ENCODE peak calls at places on chromosomes 13 and 19, in seven cellular contexts. One of them, this sample, is unnamed.

GRCh38 chr19:7699422-7700127 is 2.4 kb downstream of the FCER2 start:
- DNase-seq in HepG2: no peak
- DNase-seq in H1: no peak
- DNase-seq in HCT116: no peak
- DNase-seq in SK-N-SH: no peak
- DNase-seq in GM12878: peak
- DNase-seq in K562: peak
- DNase-seq in this sample: no peak

GRCh38 chr19:47623151-47623920 is 14.4 kb downstream of the BICRA start:
- DNase-seq in HepG2: no peak
- DNase-seq in H1: no peak
- DNase-seq in HCT116: no peak
- DNase-seq in SK-N-SH: no peak
- DNase-seq in GM12878: no peak
- DNase-seq in K562: no peak
- DNase-seq in this sample: no peak

GRCh38 chr13:79194272-79194671 is 211.8 kb downstream of the RBM26 start:
- DNase-seq in HepG2: no peak
- DNase-seq in H1: no peak
- DNase-seq in HCT116: no peak
- DNase-seq in SK-N-SH: no peak
- DNase-seq in GM12878: peak
- DNase-seq in K562: no peak
- DNase-seq in this sample: no peak

GRCh38 chr13:28110414-28110813 is 10.0 kb upstream of the FLT3 start:
- DNase-seq in HepG2: no peak
- DNase-seq in H1: no peak
- DNase-seq in HCT116: no peak
- DNase-seq in SK-N-SH: no peak
- DNase-seq in GM12878: no peak
- DNase-seq in K562: no peak
- DNase-seq in this sample: no peak

GRCh38 chr19:53958168-53958571 is 4.6 kb upstream of the CACNG8 start:
- DNase-seq in HepG2: no peak
- DNase-seq in H1: no peak
- DNase-seq in HCT116: no peak
- DNase-seq in SK-N-SH: peak
- DNase-seq in GM12878: no peak
- DNase-seq in K562: no peak
- DNase-seq in this sample: no peak

GRCh38 chr13:109145631-109146030 is 516.2 kb downstream of the MYO16 start:
- DNase-seq in HepG2: peak
- DNase-seq in H1: no peak
- DNase-seq in HCT116: peak
- DNase-seq in SK-N-SH: peak
- DNase-seq in GM12878: no peak
- DNase-seq in K562: peak
- DNase-seq in this sample: peak

GRCh38 chr19:29287061-29287460 is 74.1 kb upstream of the UQCRFS1 start:
- DNase-seq in HepG2: no peak
- DNase-seq in H1: no peak
- DNase-seq in HCT116: no peak
- DNase-seq in SK-N-SH: peak
- DNase-seq in GM12878: no peak
- DNase-seq in K562: no peak
- DNase-seq in this sample: no peak

GRCh38 chr19:12669272-12670158 is 2.9 kb downstream of the WDR83 start:
- DNase-seq in HepG2: peak
- DNase-seq in H1: no peak
- DNase-seq in HCT116: peak
- DNase-seq in SK-N-SH: peak
- DNase-seq in GM12878: peak
- DNase-seq in K562: peak
- DNase-seq in this sample: peak

GRCh38 chr19:13207237-13208130 is 57.3 kb downstream of the IER2 start:
- DNase-seq in HepG2: no peak
- DNase-seq in H1: no peak
- DNase-seq in HCT116: no peak
- DNase-seq in SK-N-SH: no peak
- DNase-seq in GM12878: no peak
- DNase-seq in K562: no peak
- DNase-seq in this sample: no peak

GRCh38 chr13:99398916-99399622 is 91.9 kb upstream of the GPR183 start:
- DNase-seq in HepG2: no peak
- DNase-seq in H1: no peak
- DNase-seq in HCT116: no peak
- DNase-seq in SK-N-SH: no peak
- DNase-seq in GM12878: no peak
- DNase-seq in K562: no peak
- DNase-seq in this sample: no peak

GRCh38 chr19:49019242-49019932 is 2.5 kb upstream of the LHB start:
- DNase-seq in HepG2: peak
- DNase-seq in H1: peak
- DNase-seq in HCT116: peak
- DNase-seq in SK-N-SH: peak
- DNase-seq in GM12878: no peak
- DNase-seq in K562: peak
- DNase-seq in this sample: peak

GRCh38 chr13:25803626-25804025 is 248.2 kb downstream of the SHISA2 start:
- DNase-seq in HepG2: no peak
- DNase-seq in H1: no peak
- DNase-seq in HCT116: no peak
- DNase-seq in SK-N-SH: no peak
- DNase-seq in GM12878: no peak
- DNase-seq in K562: no peak
- DNase-seq in this sample: no peak

GRCh38 chr19:7931221-7932061 is 5.5 kb upstream of the CTXN1 start:
- DNase-seq in HepG2: no peak
- DNase-seq in H1: no peak
- DNase-seq in HCT116: no peak
- DNase-seq in SK-N-SH: no peak
- DNase-seq in GM12878: no peak
- DNase-seq in K562: no peak
- DNase-seq in this sample: no peak

GRCh38 chr13:71034018-71034417 is 833.0 kb downstream of the DACH1 start:
- DNase-seq in HepG2: no peak
- DNase-seq in H1: no peak
- DNase-seq in HCT116: no peak
- DNase-seq in SK-N-SH: no peak
- DNase-seq in GM12878: no peak
- DNase-seq in K562: no peak
- DNase-seq in this sample: no peak

GRCh38 chr19:49712397-49712859 is 21.5 kb downstream of the CPT1C start:
- DNase-seq in HepG2: peak
- DNase-seq in H1: peak
- DNase-seq in HCT116: peak
- DNase-seq in SK-N-SH: peak
- DNase-seq in GM12878: no peak
- DNase-seq in K562: peak
- DNase-seq in this sample: no peak

GRCh38 chr19:20359933-20360720 is 193.1 kb downstream of the ZNF486 start:
- DNase-seq in HepG2: no peak
- DNase-seq in H1: no peak
- DNase-seq in HCT116: no peak
- DNase-seq in SK-N-SH: peak
- DNase-seq in GM12878: no peak
- DNase-seq in K562: no peak
- DNase-seq in this sample: no peak

GRCh38 chr19:37979547-37980082 is 72.6 kb downstream of the SIPA1L3 start:
- DNase-seq in HepG2: peak
- DNase-seq in H1: no peak
- DNase-seq in HCT116: no peak
- DNase-seq in SK-N-SH: peak
- DNase-seq in GM12878: peak
- DNase-seq in K562: no peak
- DNase-seq in this sample: no peak

GRCh38 chr19:48795855-48796142 is 15.0 kb downstream of the BCAT2 start:
- DNase-seq in HepG2: no peak
- DNase-seq in H1: no peak
- DNase-seq in HCT116: no peak
- DNase-seq in SK-N-SH: no peak
- DNase-seq in GM12878: no peak
- DNase-seq in K562: peak
- DNase-seq in this sample: no peak

GRCh38 chr19:18390075-18390909 is 4.3 kb downstream of the GDF15 start:
- DNase-seq in HepG2: no peak
- DNase-seq in H1: no peak
- DNase-seq in HCT116: no peak
- DNase-seq in SK-N-SH: no peak
- DNase-seq in GM12878: no peak
- DNase-seq in K562: no peak
- DNase-seq in this sample: no peak

GRCh38 chr13:35343417-35343816 is 133.1 kb downstream of the MAB21L1 start:
- DNase-seq in HepG2: no peak
- DNase-seq in H1: no peak
- DNase-seq in HCT116: no peak
- DNase-seq in SK-N-SH: no peak
- DNase-seq in GM12878: no peak
- DNase-seq in K562: no peak
- DNase-seq in this sample: no peak

GRCh38 chr13:20514866-20515265 is 10.8 kb downstream of the CRYL1 start:
- DNase-seq in HepG2: no peak
- DNase-seq in H1: no peak
- DNase-seq in HCT116: no peak
- DNase-seq in SK-N-SH: no peak
- DNase-seq in GM12878: no peak
- DNase-seq in K562: no peak
- DNase-seq in this sample: no peak

GRCh38 chr13:26540319-26540718 is 17.2 kb upstream of the WASF3 start:
- DNase-seq in HepG2: no peak
- DNase-seq in H1: no peak
- DNase-seq in HCT116: no peak
- DNase-seq in SK-N-SH: peak
- DNase-seq in GM12878: no peak
- DNase-seq in K562: no peak
- DNase-seq in this sample: no peak

GRCh38 chr13:109163052-109163413 is 533.6 kb downstream of the MYO16 start:
- DNase-seq in HepG2: no peak
- DNase-seq in H1: no peak
- DNase-seq in HCT116: no peak
- DNase-seq in SK-N-SH: no peak
- DNase-seq in GM12878: no peak
- DNase-seq in K562: no peak
- DNase-seq in this sample: no peak

GRCh38 chr13:42959615-42960014 is 32.4 kb downstream of the EPSTI1 start:
- DNase-seq in HepG2: no peak
- DNase-seq in H1: no peak
- DNase-seq in HCT116: no peak
- DNase-seq in SK-N-SH: no peak
- DNase-seq in GM12878: no peak
- DNase-seq in K562: no peak
- DNase-seq in this sample: no peak

GRCh38 chr19:5487222-5487621 is 32.0 kb downstream of the ZNRF4 start:
- DNase-seq in HepG2: no peak
- DNase-seq in H1: no peak
- DNase-seq in HCT116: no peak
- DNase-seq in SK-N-SH: no peak
- DNase-seq in GM12878: no peak
- DNase-seq in K562: no peak
- DNase-seq in this sample: peak

GRCh38 chr19:45508931-45509691 is 1.8 kb downstream of the VASP start:
- DNase-seq in HepG2: peak
- DNase-seq in H1: no peak
- DNase-seq in HCT116: no peak
- DNase-seq in SK-N-SH: peak
- DNase-seq in GM12878: peak
- DNase-seq in K562: peak
- DNase-seq in this sample: peak
- TF ChIP-seq JUND in HepG2: no peak
- TF ChIP-seq JUND in H1: no peak
- TF ChIP-seq JUND in HCT116: no peak
- TF ChIP-seq JUND in SK-N-SH: no peak
- TF ChIP-seq JUND in GM12878: no peak
- TF ChIP-seq JUND in K562: no peak
- TF ChIP-seq JUND in this sample: no peak

GRCh38 chr13:80337706-80338105 is 3.2 kb downstream of the SPRY2 start:
- DNase-seq in HepG2: no peak
- DNase-seq in H1: no peak
- DNase-seq in HCT116: no peak
- DNase-seq in SK-N-SH: no peak
- DNase-seq in GM12878: no peak
- DNase-seq in K562: no peak
- DNase-seq in this sample: no peak
- TF ChIP-seq JUND in HepG2: no peak
- TF ChIP-seq JUND in H1: no peak
- TF ChIP-seq JUND in HCT116: no peak
- TF ChIP-seq JUND in SK-N-SH: no peak
- TF ChIP-seq JUND in GM12878: no peak
- TF ChIP-seq JUND in K562: no peak
- TF ChIP-seq JUND in this sample: no peak

DNA sequence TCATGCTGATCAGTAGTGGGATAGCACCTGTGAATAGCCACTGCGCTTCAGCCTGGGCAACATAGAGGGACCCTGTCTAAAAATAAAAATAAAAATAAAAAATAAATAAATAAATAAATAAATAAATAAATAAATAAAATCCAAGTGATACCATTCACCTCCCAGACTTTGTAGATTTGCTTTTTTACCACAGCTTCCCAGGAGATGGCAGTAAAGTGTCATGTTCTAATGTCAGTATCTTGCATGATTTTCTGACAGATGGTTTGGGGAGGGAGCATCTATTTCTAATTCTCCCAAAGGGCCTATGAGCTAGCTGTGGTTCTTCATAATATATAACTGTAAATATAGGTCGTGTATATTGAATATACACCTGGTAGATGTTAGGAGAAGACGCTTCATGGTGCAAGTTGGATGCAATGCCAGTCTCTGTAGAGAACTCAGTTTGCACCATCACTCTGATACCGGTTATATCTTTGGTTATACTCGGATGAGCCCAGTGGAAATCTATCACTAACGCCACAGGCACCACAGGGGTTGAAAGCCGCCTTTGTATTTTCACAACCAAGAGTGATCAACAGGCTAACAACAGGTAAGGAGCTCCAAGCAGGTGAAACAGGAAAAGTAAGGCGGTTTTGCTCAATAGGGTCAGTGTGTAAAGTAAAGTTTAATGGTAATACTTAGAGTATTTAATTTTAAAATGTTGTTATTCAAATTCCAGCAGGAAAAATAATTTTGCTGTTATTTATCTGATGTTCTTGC is 13.9 kb downstream of the APLP1 start:
- DNase-seq in HepG2: peak
- DNase-seq in H1: no peak
- DNase-seq in HCT116: peak
- DNase-seq in SK-N-SH: peak
- DNase-seq in GM12878: peak
- DNase-seq in K562: peak
- DNase-seq in this sample: peak
- TF ChIP-seq JUND in HepG2: no peak
- TF ChIP-seq JUND in H1: no peak
- TF ChIP-seq JUND in HCT116: no peak
- TF ChIP-seq JUND in SK-N-SH: no peak
- TF ChIP-seq JUND in GM12878: no peak
- TF ChIP-seq JUND in K562: no peak
- TF ChIP-seq JUND in this sample: no peak

DNA sequence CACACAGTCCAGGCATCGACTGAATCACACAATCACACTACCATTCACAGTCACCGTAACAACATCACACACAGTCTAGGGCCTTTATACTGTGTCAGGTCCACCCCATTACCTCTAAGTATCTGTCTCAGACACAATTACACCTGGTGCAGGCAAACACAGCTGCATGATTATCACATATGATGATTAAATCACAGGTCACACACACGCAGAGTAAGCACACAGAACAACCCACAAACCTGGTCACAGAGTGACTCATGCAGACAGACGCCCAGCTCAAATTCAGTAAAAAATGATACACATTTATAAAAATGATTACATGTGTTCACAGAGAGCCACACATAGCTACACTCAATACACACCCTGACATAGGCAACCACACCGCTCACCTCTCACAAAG is 1.2 kb upstream of the ZSCAN22 start:
- DNase-seq in HepG2: no peak
- DNase-seq in H1: no peak
- DNase-seq in HCT116: no peak
- DNase-seq in SK-N-SH: no peak
- DNase-seq in GM12878: no peak
- DNase-seq in K562: no peak
- DNase-seq in this sample: no peak
- TF ChIP-seq JUND in HepG2: no peak
- TF ChIP-seq JUND in H1: no peak
- TF ChIP-seq JUND in HCT116: no peak
- TF ChIP-seq JUND in SK-N-SH: no peak
- TF ChIP-seq JUND in GM12878: no peak
- TF ChIP-seq JUND in K562: no peak
- TF ChIP-seq JUND in this sample: no peak

This sample was measured in T47D.